ENCODE peak calls at places on chromosome 16, in four cellular contexts. V, J, U and D are unnamed samples.
A peak's percentile ranks its signal among the peaks of the same experiment; 100 is the strongest.

GRCh38 chr16:53090591-53091507 is 36.1 kb downstream of the CHD9 start:
- DNase-seq in V (no peak), J (no peak), U (peak; percentile 78), D (peak; percentile 90)

GRCh38 chr16:10961231-10961630 is 16.9 kb downstream of the CLEC16A start:
- DNase-seq in V (no peak), J (no peak), U (peak; percentile 92), D (peak; percentile 82)

GRCh38 chr16:81237282-81237681 is 1.2 kb upstream of the BCO1 start:
- DNase-seq in V (no peak), J (no peak), U (no peak), D (peak; percentile 4)

GRCh38 chr16:51222016-51222415 is 70.9 kb upstream of the SALL1 start:
- DNase-seq in V (no peak), J (no peak), U (no peak), D (no peak)

GRCh38 chr16:50910698-50911025 is 168.8 kb downstream of the CYLD start:
- DNase-seq in V (no peak), J (no peak), U (no peak), D (no peak)

GRCh38 chr16:74224828-74225227 is 71.8 kb upstream of the PSMD7 start:
- DNase-seq in V (no peak), J (no peak), U (peak; percentile 28), D (peak; percentile 8)

GRCh38 chr16:65249768-65250167 is 127.9 kb upstream of the CDH11 start:
- DNase-seq in V (no peak), J (no peak), U (no peak), D (no peak)

GRCh38 chr16:11949527-11949926 is 7.7 kb upstream of the NPIPB2 start:
- DNase-seq in V (no peak), J (peak; percentile 22), U (peak; percentile 68), D (peak; percentile 57)

GRCh38 chr16:50401355-50401754 is 32.6 kb upstream of the BRD7 start:
- DNase-seq in V (no peak), J (no peak), U (no peak), D (no peak)

GRCh38 chr16:74521691-74522090 is 85.2 kb downstream of the GLG1 start:
- DNase-seq in V (no peak), J (no peak), U (peak; percentile 59), D (no peak)

GRCh38 chr16:58551496-58551895 is 36.2 kb downstream of the SETD6 start:
- DNase-seq in V (no peak), J (no peak), U (no peak), D (no peak)

GRCh38 chr16:11390573-11391495 is 45.6 kb downstream of the RMI2 start:
- DNase-seq in V (no peak), J (no peak), U (peak; percentile 20), D (no peak)